ENCODE peak calls at places on chromosomes 13 and 19, in seven cellular contexts. P is PC-3; T is HCT116; D is thyroid gland; R is heart left ventricle; C is breast epithelium; B is CD8-positive, alpha-beta T cell. Z is an unnamed sample.

GRCh38 chr19:44671400-44671799 is at the start of gene CEACAM19:
- DNase-seq in P (peak; percentile 84), T (no peak), D (peak; percentile 35), R (no peak), C (peak; percentile 26), B (no peak), Z (no peak)

GRCh38 chr19:32287086-32287485 is 58.3 kb upstream of the ZNF507 start:
- DNase-seq in P (no peak), T (no peak), D (no peak), R (no peak), C (no peak), B (no peak), Z (no peak)

GRCh38 chr19:42189133-42189532 is 28.3 kb downstream of the DEDD2 start:
- DNase-seq in P (no peak), T (no peak), D (no peak), R (no peak), C (no peak), B (no peak), Z (no peak)

GRCh38 chr13:46617382-46617781 is 64.4 kb downstream of the LRCH1 start:
- DNase-seq in P (no peak), T (no peak), D (no peak), R (no peak), C (no peak), B (no peak), Z (no peak)

GRCh38 chr13:79307866-79308298 is 98.2 kb downstream of the RBM26 start:
- DNase-seq in P (peak; percentile 3), T (no peak), D (peak; percentile 35), R (no peak), C (no peak), B (no peak), Z (peak; percentile 39)

GRCh38 chr19:54188224-54188871 is 1.0 kb downstream of the MBOAT7 start:
- DNase-seq in P (peak; percentile 54), T (no peak), D (no peak), R (no peak), C (no peak), B (no peak), Z (no peak)

GRCh38 chr19:55172741-55173140 is 6.3 kb upstream of the DNAAF3 start:
- DNase-seq in P (peak; percentile 73), T (no peak), D (no peak), R (no peak), C (no peak), B (no peak), Z (no peak)

GRCh38 chr19:37564624-37565369 is 29.8 kb downstream of the ZNF571 start:
- DNase-seq in P (no peak), T (no peak), D (no peak), R (no peak), C (no peak), B (no peak), Z (no peak)

GRCh38 chr19:16326401-16327130 is 1.9 kb downstream of the KLF2 start:
- DNase-seq in P (no peak), T (no peak), D (no peak), R (peak; percentile 73), C (no peak), B (peak; percentile 34), Z (peak; percentile 40)

GRCh38 chr13:80235559-80236296 is 105.2 kb downstream of the SPRY2 start:
- DNase-seq in P (peak; percentile 85), T (no peak), D (peak; percentile 48), R (no peak), C (no peak), B (no peak), Z (no peak)

GRCh38 chr13:100633461-100633860 is 41.1 kb downstream of the TMTC4 start:
- DNase-seq in P (peak; percentile 88), T (no peak), D (peak; percentile 16), R (no peak), C (no peak), B (no peak), Z (no peak)

GRCh38 chr13:77918391-77919261 is at the start of gene EDNRB:
- DNase-seq in P (no peak), T (no peak), D (peak; percentile 49), R (peak; percentile 75), C (no peak), B (no peak), Z (peak; percentile 41)

GRCh38 chr19:10294368-10294697 is 4.6 kb downstream of the ICAM5 start:
- DNase-seq in P (no peak), T (no peak), D (peak; percentile 70), R (no peak), C (no peak), B (no peak), Z (no peak)

GRCh38 chr13:102402292-102402691 is 444 bp upstream of the FGF14 start:
- DNase-seq in P (no peak), T (no peak), D (no peak), R (peak; percentile 53), C (no peak), B (no peak), Z (peak; percentile 25)
- H3K4me3 ChIP-seq in P (no peak overlapping the region), T (no peak overlapping the region), D (no peak overlapping the region), R (peak overlapping the region; percentile 63), C (peak overlapping the region; percentile 68), B (no peak overlapping the region), Z (peak overlapping the region; percentile 61)

GRCh38 chr19:12834976-12835757 is 788 bp upstream of the RTBDN start:
- DNase-seq in P (peak; percentile 64), T (peak; percentile 69), D (no peak), R (no peak), C (no peak), B (no peak), Z (no peak)
- H3K4me1 ChIP-seq in P (peaks cover 17% of the 10 kb centered on the region), T (peaks cover 69% of the 10 kb centered on the region), D (peaks cover 26% of the 10 kb centered on the region), R (peaks cover 33% of the 10 kb centered on the region), C (peaks cover 10% of the 10 kb centered on the region), B (peaks cover 23% of the 10 kb centered on the region), Z (no peaks in the 10 kb centered on the region)

DNA sequence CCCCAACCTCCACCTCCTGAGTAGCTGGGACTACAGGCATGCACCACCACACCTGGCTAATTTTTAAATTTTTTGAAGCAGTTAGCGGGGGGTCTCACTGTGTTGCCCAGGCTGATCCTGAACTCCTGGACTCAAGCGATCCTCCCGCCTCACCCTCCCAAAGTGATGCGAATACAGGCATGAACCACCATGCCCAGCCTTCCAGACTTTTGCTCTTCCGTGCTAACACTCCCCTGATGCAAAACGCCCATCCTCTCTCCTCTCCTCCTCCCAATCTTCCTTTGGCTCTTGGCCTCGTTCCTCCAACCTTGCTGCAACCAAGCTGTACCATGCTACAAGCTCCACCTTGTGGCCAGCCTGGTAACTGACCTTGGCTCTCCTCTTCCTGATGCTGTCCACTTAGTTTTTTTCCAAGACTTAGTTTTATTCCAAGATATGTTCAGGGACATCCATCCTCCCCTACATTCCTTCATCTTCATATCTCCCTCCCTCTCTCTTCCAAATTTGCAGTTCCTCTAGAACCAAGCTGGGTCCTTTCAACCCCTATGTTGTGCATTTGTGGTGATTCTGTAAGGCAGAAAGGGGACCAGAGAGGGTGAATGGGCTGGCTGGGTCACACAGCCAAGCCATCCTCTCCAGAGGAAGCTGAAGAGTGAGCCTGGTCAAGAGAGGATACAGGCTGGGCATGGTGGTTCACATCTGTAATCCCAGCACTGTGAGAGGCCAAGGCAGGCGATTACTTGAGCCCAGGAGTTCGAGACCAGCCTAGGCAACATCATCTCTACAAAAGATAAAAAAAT is 32.8 kb downstream of the TINCR start:
- DNase-seq in P (peak; percentile 35), T (peak; percentile 77), D (no peak), R (no peak), C (no peak), B (no peak), Z (no peak)
- TF ChIP-seq CTCF in P (peak; percentile 84), T (peak; percentile 89), D (no peak), R (peak; percentile 30), C (no peak), B (peak; percentile 27), Z (no peak)

GRCh38 chr19:48502720-48503018 is 9.0 kb downstream of the LMTK3 start:
- DNase-seq in P (no peak), T (no peak), D (no peak), R (no peak), C (no peak), B (no peak), Z (no peak)
- H3K4me3 ChIP-seq in P (peak overlapping the region; percentile 63), T (peak overlapping the region; percentile 64), D (no peak overlapping the region), R (no peak overlapping the region), C (no peak overlapping the region), B (no peak overlapping the region), Z (no peak overlapping the region)

GRCh38 chr19:3669616-3670257 is 30.5 kb downstream of the PIP5K1C start:
- DNase-seq in P (no peak), T (no peak), D (no peak), R (no peak), C (no peak), B (no peak), Z (no peak)
- H3K4me1 ChIP-seq in P (no peaks in the 10 kb centered on the region), T (peaks cover 8% of the 10 kb centered on the region), D (peaks cover 37% of the 10 kb centered on the region), R (peaks cover 47% of the 10 kb centered on the region), C (peaks cover 5% of the 10 kb centered on the region), B (peaks cover 27% of the 10 kb centered on the region), Z (peaks cover 36% of the 10 kb centered on the region)